ENCODE peak calls at places on chromosomes 12 and 14, in four cellular contexts. C is A549, P is HCT116, K is uterus. R is an unnamed sample.

GRCh38 chr14:57136669-57137068 is 132.0 kb downstream of the EXOC5 start:
- DNase-seq in C (no peak), P (no peak), K (no peak), R (no peak)

GRCh38 chr14:68036203-68036602 is 216.6 kb downstream of the RAD51B start:
- DNase-seq in C (no peak), P (no peak), K (no peak), R (no peak)

GRCh38 chr14:36519431-36520321 is at the start of gene NKX2-1:
- DNase-seq in C (peak; percentile 43), P (no peak), K (no peak), R (no peak)

GRCh38 chr14:93970589-93970966 is 5.8 kb downstream of the ASB2 start:
- DNase-seq in C (peak; percentile 31), P (peak; percentile 33), K (no peak), R (no peak)

GRCh38 chr12:100668939-100669536 is 95.6 kb downstream of the GAS2L3 start:
- DNase-seq in C (peak; percentile 79), P (peak; percentile 66), K (peak; percentile 17), R (peak; percentile 51)

GRCh38 chr12:33180921-33181320 is 258.7 kb downstream of the SYT10 start:
- DNase-seq in C (no peak), P (no peak), K (no peak), R (no peak)

GRCh38 chr12:108734200-108734906 is 3.0 kb upstream of the CORO1C start:
- DNase-seq in C (peak; percentile 90), P (peak; percentile 86), K (no peak), R (peak; percentile 83)

GRCh38 chr12:42862055-42862454 is 272.5 kb upstream of the PRICKLE1 start:
- DNase-seq in C (no peak), P (no peak), K (no peak), R (peak; percentile 12)

GRCh38 chr12:2324375-2324774 is 271.6 kb downstream of the CACNA1C start:
- DNase-seq in C (no peak), P (no peak), K (no peak), R (no peak)

GRCh38 chr12:49944718-49945117 is 5.8 kb upstream of the AQP2 start:
- DNase-seq in C (no peak), P (no peak), K (no peak), R (no peak)

GRCh38 chr14:22776215-22776614 is 9.7 kb downstream of the OXA1L start:
- DNase-seq in C (no peak), P (no peak), K (no peak), R (no peak)

GRCh38 chr14:72616294-72616693 is 277.6 kb downstream of the DPF3 start:
- DNase-seq in C (no peak), P (no peak), K (no peak), R (no peak)

GRCh38 chr14:32230695-32231280 is 27.7 kb upstream of the RNU6-8 start:
- DNase-seq in C (peak; percentile 16), P (no peak), K (no peak), R (peak; percentile 22)

GRCh38 chr14:96917442-96917963 is 120.3 kb downstream of the VRK1 start:
- DNase-seq in C (no peak), P (no peak), K (no peak), R (no peak)

GRCh38 chr14:58465425-58465824 is 37.9 kb downstream of the KIAA0586 start:
- DNase-seq in C (peak; percentile 13), P (no peak), K (no peak), R (no peak)

GRCh38 chr12:56224954-56225353 is 812 bp downstream of the NABP2 start:
- DNase-seq in C (no peak), P (no peak), K (no peak), R (no peak)

GRCh38 chr12:49693931-49694439 is 13.2 kb downstream of the FMNL3 start:
- DNase-seq in C (no peak), P (no peak), K (no peak), R (no peak)

GRCh38 chr12:45220366-45220931 is 4.6 kb downstream of the ANO6 start:
- DNase-seq in C (no peak), P (no peak), K (no peak), R (no peak)

GRCh38 chr12:117144599-117144998 is 45.4 kb upstream of the TESC start:
- DNase-seq in C (no peak), P (no peak), K (no peak), R (no peak)

GRCh38 chr12:124222368-124223245 is 72.3 kb upstream of the RFLNA start:
- DNase-seq in C (no peak), P (no peak), K (no peak), R (no peak)

GRCh38 chr14:20690848-20691640 is 2.5 kb downstream of the ANG start:
- DNase-seq in C (peak; percentile 71), P (peak; percentile 60), K (peak; percentile 27), R (no peak)

GRCh38 chr12:106274575-106275081 is 26.8 kb upstream of the CKAP4 start:
- DNase-seq in C (no peak), P (no peak), K (no peak), R (no peak)

GRCh38 chr14:102231476-102232347 is 73.3 kb downstream of the MOK start:
- DNase-seq in C (no peak), P (no peak), K (no peak), R (no peak)

GRCh38 chr12:49264466-49264872 is 413 bp upstream of the TUBA1C start:
- DNase-seq in C (peak; percentile 58), P (no peak), K (no peak), R (no peak)

GRCh38 chr14:89540830-89541470 is 123.9 kb upstream of the FOXN3 start:
- DNase-seq in C (no peak), P (no peak), K (no peak), R (no peak)

GRCh38 chr12:6613015-6613775 is 6.0 kb upstream of the CHD4 start:
- DNase-seq in C (no peak), P (peak; percentile 45), K (peak; percentile 87), R (peak; percentile 65)

GRCh38 chr12:15629761-15630160 is 159.4 kb downstream of the EPS8 start:
- DNase-seq in C (no peak), P (no peak), K (no peak), R (no peak)

GRCh38 chr12:53161119-53161911 is 19.2 kb upstream of the ZNF740 start:
- DNase-seq in C (no peak), P (no peak), K (no peak), R (no peak)

GRCh38 chr12:31896514-31897039 is 62.6 kb upstream of the RESF1 start:
- DNase-seq in C (no peak), P (no peak), K (peak; percentile 21), R (no peak)

GRCh38 chr12:52087961-52088820 is 8.7 kb downstream of the SMIM41 start:
- DNase-seq in C (no peak), P (no peak), K (no peak), R (no peak)

GRCh38 chr14:102885686-102886447 is 36.6 kb upstream of the AMN start:
- DNase-seq in C (no peak), P (no peak), K (no peak), R (no peak)

GRCh38 chr12:115204957-115205754 is 521.2 kb upstream of the TBX3 start:
- DNase-seq in C (no peak), P (no peak), K (no peak), R (no peak)

DNA sequence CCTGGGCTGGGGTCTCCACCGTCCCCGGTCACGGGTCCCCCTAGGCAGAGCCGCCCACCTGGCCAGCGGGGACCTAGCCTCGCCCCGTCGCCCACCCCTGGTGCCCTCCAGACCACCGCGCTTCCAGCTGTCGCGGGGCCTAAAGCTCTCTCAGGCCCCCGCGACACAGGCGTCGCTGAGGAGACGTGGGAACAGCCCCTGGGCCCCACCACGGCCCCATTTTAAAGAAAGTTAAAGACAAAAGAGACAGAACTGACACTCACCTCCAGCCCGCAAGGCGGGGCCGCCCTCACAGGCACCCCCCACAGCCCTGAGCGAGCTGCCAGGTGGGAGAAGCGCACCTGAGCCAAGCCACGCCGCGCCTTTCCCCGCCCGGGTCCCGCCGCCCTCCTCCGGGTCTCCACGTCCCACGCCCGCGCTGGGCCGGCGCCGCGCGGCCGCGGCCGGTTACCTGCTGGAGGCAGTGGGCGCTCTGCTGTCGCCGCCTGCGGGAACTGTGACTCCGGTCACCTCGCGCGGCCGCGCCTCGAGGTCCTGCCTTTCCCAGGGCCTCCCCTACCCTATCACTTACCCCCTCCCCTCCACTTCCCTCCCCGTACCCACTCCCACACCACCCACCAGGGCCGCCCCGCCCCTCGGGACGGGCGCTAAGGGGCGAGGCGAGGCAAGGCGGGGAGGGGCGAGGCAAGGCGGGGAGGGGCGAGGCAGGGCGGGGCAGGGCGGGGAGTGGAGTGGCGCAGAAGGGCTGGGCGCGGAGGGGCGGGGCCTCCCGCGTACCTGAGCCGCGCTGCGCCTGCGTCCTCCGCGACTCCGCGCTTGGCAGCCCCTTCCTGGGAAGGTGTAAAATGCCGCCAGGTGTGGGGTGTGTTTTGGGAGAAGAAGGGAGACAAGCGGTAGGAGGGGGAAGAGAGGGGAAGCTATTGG is 31.2 kb downstream of the TC2N start:
- DNase-seq in C (peak; percentile 48), P (peak; percentile 56), K (peak; percentile 77), R (no peak)
- TF ChIP-seq POLR2A in C (no peak), P (no peak), K (no peak), R (no peak)

GRCh38 chr12:121228919-121229650 is 19.2 kb downstream of the P2RX4 start:
- DNase-seq in C (no peak), P (no peak), K (no peak), R (no peak)
- TF ChIP-seq POLR2A in C (no peak), P (no peak), K (no peak), R (no peak)

DNA sequence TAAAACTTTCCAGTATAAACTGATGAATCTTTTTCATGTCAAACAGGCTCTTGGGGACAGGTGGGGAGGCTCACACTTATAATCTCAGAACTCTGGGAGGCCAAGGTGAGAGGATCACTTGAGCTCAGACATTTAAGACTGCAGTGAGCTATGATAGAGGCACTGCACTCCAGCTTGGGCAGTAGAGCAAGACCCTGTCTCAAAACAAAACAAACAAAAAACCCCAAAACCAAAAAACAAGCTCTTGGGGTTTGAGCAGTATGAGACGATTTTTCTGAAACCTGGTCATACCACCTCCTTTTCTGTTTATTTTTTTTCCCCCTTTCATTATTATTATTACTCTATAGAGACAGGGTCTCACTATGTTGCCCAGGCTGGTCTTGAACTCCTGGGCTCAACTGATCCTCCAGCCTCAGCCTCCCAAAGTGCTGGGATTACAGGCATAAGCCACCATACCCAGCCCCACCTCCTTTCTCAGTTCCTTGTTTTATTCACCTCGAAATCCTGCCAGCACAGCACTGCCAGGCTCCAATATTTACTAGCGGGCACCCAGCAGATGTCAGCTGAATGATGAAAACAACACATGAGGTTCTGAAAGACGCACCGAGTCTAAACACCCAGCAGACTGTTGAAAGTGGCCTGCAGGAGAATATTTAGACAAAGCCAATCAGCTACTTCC is 19.5 kb upstream of the CDK17 start:
- DNase-seq in C (no peak), P (no peak), K (no peak), R (no peak)
- TF ChIP-seq POLR2A in C (no peak), P (no peak), K (no peak), R (no peak)

GRCh38 chr14:92950773-92951172 is 27.8 kb downstream of the CHGA start:
- DNase-seq in C (no peak), P (no peak), K (no peak), R (no peak)

GRCh38 chr14:92952497-92953298 is 29.7 kb downstream of the CHGA start:
- DNase-seq in C (no peak), P (no peak), K (no peak), R (no peak)

GRCh38 chr14:92953526-92953925 is 30.6 kb downstream of the CHGA start:
- DNase-seq in C (no peak), P (no peak), K (no peak), R (no peak)

GRCh38 chr14:92951261-92951660 is 28.3 kb downstream of the CHGA start:
- DNase-seq in C (no peak), P (no peak), K (no peak), R (no peak)

GRCh38 chr14:92951912-92952471 is 29.0 kb downstream of the CHGA start:
- DNase-seq in C (peak; percentile 84), P (peak; percentile 27), K (peak; percentile 78), R (peak; percentile 91)
- TF ChIP-seq POLR2A in C (no peak), P (no peak), K (no peak), R (no peak)

R was measured in H54.